ENCODE peak calls at places on chromosomes 11 and 22, in seven cellular contexts. O is brain microvascular endothelial cell, T is fibroblast of lung, X is tibial nerve, F is choroid plexus epithelial cell, H is kidney epithelial cell, N is ovary. W is an unnamed sample.
A peak's percentile ranks its signal among the peaks of the same experiment; 100 is the strongest.

GRCh38 chr22:24088796-24089195 is 77.7 kb downstream of the CABIN1 start:
- DNase-seq in O (no peak), T (peak; percentile 42), X (no peak), F (peak; percentile 44), H (no peak), N (no peak), W (no peak)

GRCh38 chr11:3090096-3090901 is 33.1 kb upstream of the CARS1 start:
- DNase-seq in O (no peak), T (no peak), X (no peak), F (no peak), H (no peak), N (no peak), W (no peak)

GRCh38 chr11:27217948-27218410 is 145.0 kb downstream of the CCDC34 start:
- DNase-seq in O (peak; percentile 55), T (peak; percentile 100), X (no peak), F (peak; percentile 81), H (no peak), N (no peak), W (peak; percentile 92)

GRCh38 chr22:44906999-44907644 is 102.7 kb downstream of the PHF21B start:
- DNase-seq in O (no peak), T (no peak), X (no peak), F (no peak), H (no peak), N (no peak), W (no peak)

GRCh38 chr11:119236891-119237290 is 30.8 kb downstream of the CBL start:
- DNase-seq in O (peak; percentile 21), T (peak; percentile 60), X (no peak), F (peak; percentile 36), H (no peak), N (no peak), W (no peak)

GRCh38 chr22:30940655-30941362 is 27.8 kb downstream of the MORC2 start:
- DNase-seq in O (no peak), T (no peak), X (no peak), F (no peak), H (no peak), N (no peak), W (no peak)

GRCh38 chr11:35478411-35479139 is 46.8 kb downstream of the PAMR1 start:
- DNase-seq in O (no peak), T (peak; percentile 15), X (no peak), F (no peak), H (no peak), N (no peak), W (no peak)

GRCh38 chr11:36578458-36578857 is 10.7 kb downstream of the RAG1 start:
- DNase-seq in O (no peak), T (peak; percentile 18), X (no peak), F (no peak), H (no peak), N (no peak), W (no peak)

GRCh38 chr22:45216133-45217003 is 24.3 kb downstream of the KIAA0930 start:
- DNase-seq in O (peak; percentile 47), T (peak; percentile 29), X (no peak), F (peak; percentile 67), H (no peak), N (no peak), W (no peak)

GRCh38 chr11:62664405-62665074 is 470 bp downstream of the C11orf98 start:
- DNase-seq in O (no peak), T (peak; percentile 67), X (no peak), F (peak; percentile 69), H (no peak), N (no peak), W (no peak)

GRCh38 chr11:7251836-7252682 is at the start of gene SYT9:
- DNase-seq in O (peak; percentile 2), T (peak; percentile 19), X (no peak), F (peak; percentile 24), H (no peak), N (no peak), W (no peak)

GRCh38 chr11:57453543-57454177 is 6.7 kb upstream of the RTN4RL2 start:
- DNase-seq in O (no peak), T (no peak), X (no peak), F (no peak), H (no peak), N (no peak), W (no peak)

GRCh38 chr22:28112548-28113043 is 193.5 kb upstream of the PITPNB start:
- DNase-seq in O (peak; percentile 45), T (peak; percentile 66), X (no peak), F (peak; percentile 65), H (no peak), N (peak; percentile 26), W (no peak)

GRCh38 chr11:7657306-7658025 is 15.8 kb downstream of the CYB5R2 start:
- DNase-seq in O (peak; percentile 61), T (peak; percentile 10), X (peak; percentile 63), F (peak; percentile 81), H (no peak), N (peak; percentile 66), W (no peak)

GRCh38 chr11:108654994-108655631 is 9.8 kb upstream of the DDX10 start:
- DNase-seq in O (peak; percentile 49), T (peak; percentile 43), X (no peak), F (peak; percentile 79), H (no peak), N (peak; percentile 40), W (no peak)

GRCh38 chr11:101864098-101864497 is 50.7 kb upstream of the CEP126 start:
- DNase-seq in O (no peak), T (no peak), X (no peak), F (no peak), H (no peak), N (no peak), W (no peak)

GRCh38 chr11:67732045-67732787 is 57.8 kb upstream of the ALDH3B2 start:
- DNase-seq in O (no peak), T (no peak), X (no peak), F (no peak), H (no peak), N (no peak), W (no peak)

GRCh38 chr11:116454020-116454645 is 318.7 kb downstream of the BUD13 start:
- DNase-seq in O (peak; percentile 31), T (peak; percentile 28), X (peak; percentile 36), F (peak; percentile 28), H (peak; percentile 10), N (peak; percentile 38), W (no peak)

DNA sequence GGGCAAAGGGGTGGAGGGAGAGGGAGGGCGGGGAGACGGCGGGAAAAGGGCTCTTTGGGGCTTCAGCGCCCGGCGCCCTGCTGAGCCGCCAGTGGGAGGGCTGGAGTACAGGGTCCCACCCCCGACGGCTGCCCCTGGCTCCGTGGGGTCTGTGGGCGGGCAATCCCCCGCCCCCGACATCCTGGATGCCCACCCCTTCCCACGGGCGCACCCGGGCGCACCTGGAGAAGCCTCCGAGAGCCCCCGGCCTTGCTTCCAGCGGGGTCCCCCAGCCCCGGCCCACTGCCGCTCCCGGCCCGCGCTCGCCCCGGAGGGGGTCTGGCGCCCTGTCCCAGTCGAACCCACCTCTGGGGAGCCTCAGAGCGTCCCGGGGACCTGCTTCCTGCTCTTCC is 394 bp downstream of the CHRM4 start:
- DNase-seq in O (no peak), T (no peak), X (no peak), F (no peak), H (no peak), N (no peak), W (no peak)
- H3K4me3 ChIP-seq in O (peak overlapping the region; percentile 30), T (no peak overlapping the region), X (no peak overlapping the region), F (peak overlapping the region; percentile 47), H (peak overlapping the region; percentile 14), N (no peak overlapping the region), W (peak overlapping the region; percentile 23)

GRCh38 chr11:106156290-106156937 is 79.0 kb downstream of the AASDHPPT start:
- DNase-seq in O (peak; percentile 67), T (peak; percentile 79), X (no peak), F (peak; percentile 93), H (peak; percentile 43), N (peak; percentile 30), W (peak; percentile 31)

GRCh38 chr11:106152824-106153223 is 75.4 kb downstream of the AASDHPPT start:
- DNase-seq in O (peak; percentile 11), T (peak; percentile 56), X (no peak), F (peak; percentile 30), H (no peak), N (no peak), W (no peak)

GRCh38 chr11:106152013-106152412 is 74.6 kb downstream of the AASDHPPT start:
- DNase-seq in O (peak; percentile 6), T (peak; percentile 86), X (no peak), F (peak; percentile 42), H (no peak), N (no peak), W (no peak)
- TF ChIP-seq CTCF in O (peak; percentile 14), T (no peak), X (no peak), F (peak; percentile 39), H (peak; percentile 18), N (no peak), W (no peak)

GRCh38 chr22:47658182-47658581 is 895.7 kb downstream of the TBC1D22A start:
- DNase-seq in O (no peak), T (no peak), X (no peak), F (no peak), H (no peak), N (no peak), W (no peak)
- H3K4me3 ChIP-seq in O (no peak overlapping the region), T (no peak overlapping the region), X (no peak overlapping the region), F (no peak overlapping the region), H (no peak overlapping the region), N (no peak overlapping the region), W (no peak overlapping the region)

GRCh38 chr22:35152316-35152715 is 86.4 kb downstream of the ISX start:
- DNase-seq in O (no peak), T (no peak), X (no peak), F (no peak), H (no peak), N (no peak), W (no peak)

GRCh38 chr22:35155403-35156025 is 89.6 kb downstream of the ISX start:
- DNase-seq in O (no peak), T (no peak), X (no peak), F (no peak), H (no peak), N (no peak), W (no peak)

GRCh38 chr22:35150163-35151107 is 84.5 kb downstream of the ISX start:
- DNase-seq in O (peak; percentile 51), T (peak; percentile 10), X (peak; percentile 40), F (peak; percentile 50), H (peak; percentile 12), N (peak; percentile 45), W (no peak)

GRCh38 chr22:35156945-35157344 is 91.0 kb downstream of the ISX start:
- DNase-seq in O (no peak), T (no peak), X (no peak), F (no peak), H (no peak), N (no peak), W (no peak)

GRCh38 chr22:35154937-35155387 is 89.0 kb downstream of the ISX start:
- DNase-seq in O (peak; percentile 49), T (peak; percentile 36), X (peak; percentile 51), F (peak; percentile 70), H (peak; percentile 9), N (peak; percentile 34), W (no peak)
- TF ChIP-seq CTCF in O (peak; percentile 92), T (peak; percentile 71), X (peak; percentile 44), F (peak; percentile 90), H (peak; percentile 87), N (no peak), W (peak; percentile 88)

GRCh38 chr22:42754658-42755057 is 34.0 kb upstream of the A4GALT start:
- DNase-seq in O (peak; percentile 13), T (peak; percentile 96), X (no peak), F (no peak), H (no peak), N (no peak), W (no peak)
- H3K4me3 ChIP-seq in O (no peak overlapping the region), T (no peak overlapping the region), X (no peak overlapping the region), F (no peak overlapping the region), H (no peak overlapping the region), N (no peak overlapping the region), W (no peak overlapping the region)

W was measured in AG04449.